ENCODE peak calls at places on chromosomes 6 and 20, in nine cellular contexts. Q, H, Y, I, B, O, G, Z and W are unnamed samples.

GRCh38 chr6:42555477-42556457 is 8.1 kb upstream of the UBR2 start:
- DNase-seq in Q (peak; percentile 72), H (peak; percentile 25), Y (no peak), I (peak; percentile 25), B (no peak), O (no peak), G (no peak), Z (no peak), W (no peak)

GRCh38 chr6:23650676-23651075 is 475.3 kb upstream of the NRSN1 start:
- DNase-seq in Q (no peak), H (no peak), Y (no peak), I (no peak), B (no peak), O (no peak), G (no peak), Z (peak; percentile 20), W (no peak)

GRCh38 chr20:3784226-3784853 is 2.2 kb downstream of the CENPB start:
- DNase-seq in Q (no peak), H (no peak), Y (no peak), I (no peak), B (no peak), O (no peak), G (peak; percentile 47), Z (no peak), W (no peak)

GRCh38 chr6:15417811-15418210 is 171.9 kb downstream of the JARID2 start:
- DNase-seq in Q (no peak), H (peak; percentile 89), Y (no peak), I (peak; percentile 98), B (no peak), O (no peak), G (no peak), Z (no peak), W (peak; percentile 84)

GRCh38 chr6:90101403-90101802 is 195.2 kb downstream of the BACH2 start:
- DNase-seq in Q (peak; percentile 59), H (no peak), Y (no peak), I (no peak), B (no peak), O (no peak), G (no peak), Z (no peak), W (no peak)

GRCh38 chr6:29517728-29518440 is 30.1 kb upstream of the MAS1L start:
- DNase-seq in Q (no peak), H (no peak), Y (no peak), I (no peak), B (no peak), O (no peak), G (no peak), Z (peak; percentile 2), W (no peak)

GRCh38 chr6:143478479-143479062 is 28.0 kb downstream of the PEX3 start:
- DNase-seq in Q (no peak), H (no peak), Y (no peak), I (no peak), B (no peak), O (no peak), G (no peak), Z (no peak), W (no peak)

GRCh38 chr20:38926934-38927616 is 858 bp downstream of the FAM83D start:
- DNase-seq in Q (no peak), H (peak; percentile 48), Y (peak; percentile 5), I (peak; percentile 8), B (no peak), O (no peak), G (no peak), Z (no peak), W (peak; percentile 40)

GRCh38 chr20:32524871-32525501 is 60.1 kb downstream of the NOL4L start:
- DNase-seq in Q (no peak), H (no peak), Y (no peak), I (no peak), B (peak; percentile 40), O (peak; percentile 92), G (peak; percentile 68), Z (no peak), W (no peak)

GRCh38 chr6:40928302-40928701 is 110.7 kb downstream of the UNC5CL start:
- DNase-seq in Q (no peak), H (no peak), Y (no peak), I (no peak), B (no peak), O (no peak), G (no peak), Z (no peak), W (no peak)

GRCh38 chr6:36924131-36924530 is 30.4 kb upstream of the PI16 start:
- DNase-seq in Q (no peak), H (no peak), Y (no peak), I (no peak), B (no peak), O (no peak), G (no peak), Z (no peak), W (no peak)

GRCh38 chr20:35618372-35619131 is 2.9 kb downstream of the SPAG4 start:
- DNase-seq in Q (no peak), H (peak; percentile 60), Y (no peak), I (peak; percentile 42), B (no peak), O (no peak), G (peak; percentile 55), Z (peak; percentile 30), W (peak; percentile 6)

GRCh38 chr6:3987072-3987471 is 91.9 kb downstream of the FAM217A start:
- DNase-seq in Q (no peak), H (no peak), Y (no peak), I (no peak), B (no peak), O (no peak), G (no peak), Z (no peak), W (peak; percentile 4)

GRCh38 chr20:35311409-35311808 is 19.2 kb upstream of the FAM83C start:
- DNase-seq in Q (no peak), H (no peak), Y (no peak), I (peak; percentile 88), B (no peak), O (no peak), G (no peak), Z (no peak), W (peak; percentile 15)

GRCh38 chr6:42220754-42221153 is 3.1 kb upstream of the MRPS10 start:
- DNase-seq in Q (no peak), H (no peak), Y (no peak), I (no peak), B (no peak), O (no peak), G (no peak), Z (no peak), W (no peak)

GRCh38 chr6:122789078-122789861 is at the start of gene SMPDL3A:
- DNase-seq in Q (peak; percentile 38), H (peak; percentile 55), Y (peak; percentile 57), I (peak; percentile 74), B (peak; percentile 46), O (peak; percentile 91), G (peak; percentile 83), Z (peak; percentile 83), W (peak; percentile 80)
- TF ChIP-seq CTCF in Q (peak; percentile 8), H (peak; percentile 67), Y (peak; percentile 33), I (peak; percentile 49), B (peak; percentile 57), O (peak; percentile 37), G (peak; percentile 61), Z (peak; percentile 40), W (peak; percentile 80)

DNA sequence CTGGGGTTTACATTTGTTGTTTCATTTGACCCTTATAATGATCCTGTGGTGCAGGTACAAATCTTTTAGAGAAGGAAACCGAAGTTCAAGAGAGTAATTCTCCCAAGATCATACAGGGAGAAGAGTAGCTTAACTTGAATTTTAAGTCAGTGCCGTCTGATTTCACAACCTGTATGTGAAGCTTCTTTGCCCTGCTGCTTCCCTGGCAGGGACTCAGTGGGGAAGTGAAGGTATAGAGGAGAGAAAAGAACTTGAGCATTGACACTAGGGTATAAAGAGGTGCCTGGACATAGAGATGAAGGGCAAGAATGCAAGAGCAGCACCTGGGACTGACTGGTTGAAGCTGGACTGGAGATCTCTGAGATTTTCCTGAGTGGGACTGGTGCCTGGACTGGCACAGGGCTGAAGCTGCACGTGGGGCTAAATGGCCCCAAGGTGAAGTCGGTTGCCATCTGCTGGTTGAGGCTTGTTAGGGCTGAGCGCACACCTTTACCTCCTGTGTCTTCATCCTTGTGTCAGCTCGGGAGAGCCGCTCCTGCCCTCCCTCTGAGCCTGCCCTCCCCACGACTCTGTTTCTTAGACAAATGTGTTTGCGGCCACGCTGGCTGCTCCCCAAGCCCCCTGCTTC is 41.8 kb downstream of the FARS2 start:
- DNase-seq in Q (no peak), H (peak; percentile 77), Y (peak; percentile 9), I (peak; percentile 77), B (no peak), O (peak; percentile 80), G (peak; percentile 56), Z (peak; percentile 89), W (no peak)
- TF ChIP-seq CTCF in Q (no peak), H (peak; percentile 42), Y (peak; percentile 62), I (peak; percentile 93), B (peak; percentile 9), O (peak; percentile 70), G (peak; percentile 47), Z (peak; percentile 99), W (peak; percentile 49)

DNA sequence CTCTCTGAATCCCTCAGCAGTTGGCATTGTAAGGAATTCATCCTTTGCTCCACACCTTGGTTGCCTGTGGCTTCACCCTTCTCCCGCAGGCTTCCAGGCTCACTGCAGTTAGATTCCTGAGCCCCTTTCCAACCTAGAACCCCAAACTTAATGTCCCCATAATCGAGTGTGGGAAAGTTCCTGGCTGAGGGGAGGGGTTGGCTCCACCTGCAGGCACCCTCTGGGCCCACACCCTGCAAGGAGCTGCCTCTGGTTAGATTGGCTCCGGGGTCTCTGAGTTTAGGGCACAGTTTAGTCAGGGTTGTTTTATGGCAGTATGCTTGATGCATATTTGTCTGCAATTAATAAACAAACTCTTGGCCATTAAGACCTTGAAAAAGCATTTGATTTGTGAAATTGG is 63.4 kb downstream of the MTHFD1L start:
- DNase-seq in Q (no peak), H (no peak), Y (no peak), I (no peak), B (no peak), O (no peak), G (no peak), Z (no peak), W (no peak)
- TF ChIP-seq CTCF in Q (peak; percentile 25), H (no peak), Y (peak; percentile 50), I (peak; percentile 36), B (no peak), O (peak; percentile 19), G (no peak), Z (peak; percentile 47), W (peak; percentile 63)

GRCh38 chr6:112781236-112781635 is 434.1 kb downstream of the RFPL4B start:
- DNase-seq in Q (no peak), H (no peak), Y (no peak), I (peak; percentile 14), B (no peak), O (no peak), G (no peak), Z (no peak), W (no peak)
- TF ChIP-seq CTCF in Q (no peak), H (no peak), Y (peak; percentile 17), I (no peak), B (no peak), O (no peak), G (no peak), Z (peak; percentile 11), W (no peak)

DNA sequence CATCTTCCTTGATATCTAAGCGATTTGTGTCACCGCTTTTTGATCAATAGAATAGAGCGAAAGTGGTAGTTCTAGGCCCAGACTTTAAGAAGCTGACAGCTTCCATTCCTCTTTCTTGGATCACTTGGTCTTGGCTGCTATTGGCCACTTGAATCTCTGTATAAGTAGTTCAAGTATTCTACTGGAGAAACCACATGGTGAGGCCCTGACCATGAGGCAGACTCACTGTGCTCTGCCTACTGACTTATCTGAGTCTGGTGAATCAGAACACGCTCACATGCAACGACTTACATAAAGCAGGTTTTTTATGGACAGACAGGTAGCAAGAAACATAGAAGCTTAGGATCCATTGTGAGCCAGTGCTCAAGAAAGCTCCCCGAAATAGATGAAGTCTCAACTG is 27.0 kb downstream of the OLIG3 start:
- DNase-seq in Q (no peak), H (no peak), Y (no peak), I (no peak), B (no peak), O (no peak), G (no peak), Z (no peak), W (no peak)
- TF ChIP-seq CTCF in Q (no peak), H (no peak), Y (no peak), I (no peak), B (no peak), O (no peak), G (no peak), Z (no peak), W (no peak)